ENCODE peak calls at places on chromosomes 3 and 15, in eight cellular contexts. J is H54; V is GM23338; O is posterior cingulate gyrus; C is NCI-H774; B is left ventricle myocardium inferior; S is stimulated activated CD8-positive, alpha-beta memory T cell treated with anti-CD3 and anti-CD28 coated beads, Interleukin-2, amount 100 ng/mL, for 48 hours; H is tibial nerve. Z is an unnamed sample.

GRCh38 chr15:67142142-67143092 is 77.0 kb downstream of the SMAD3 start:
- DNase-seq in S (no peak), V (no peak), H (no peak), B (no peak), C (no peak), J (peak; percentile 38), O (peak; percentile 72), Z (no peak)

GRCh38 chr15:71011503-71012155 is 103.6 kb upstream of the THSD4 start:
- DNase-seq in J (no peak), C (peak; percentile 7), S (no peak), V (peak; percentile 60), O (no peak), B (no peak), H (no peak), Z (peak; percentile 21)

GRCh38 chr3:905217-905616 is 187.6 kb upstream of the CNTN6 start:
- DNase-seq in B (no peak), S (no peak), V (peak; percentile 79), O (no peak), C (no peak), J (no peak), H (no peak), Z (no peak)

GRCh38 chr3:107240183-107241091 is 136.8 kb upstream of the CCDC54 start:
- DNase-seq in B (peak; percentile 82), J (peak; percentile 78), O (peak; percentile 97), S (peak; percentile 68), C (no peak), H (peak; percentile 55), V (peak; percentile 71), Z (no peak)

GRCh38 chr3:182989566-182989965 is 9.2 kb upstream of the DCUN1D1 start:
- DNase-seq in C (no peak), S (no peak), H (no peak), O (no peak), B (no peak), V (no peak), J (no peak), Z (peak; percentile 25)

GRCh38 chr15:99719096-99719541 is 14.1 kb downstream of the LYSMD4 start:
- DNase-seq in J (no peak), H (no peak), C (no peak), B (no peak), O (no peak), V (no peak), S (no peak), Z (no peak)

GRCh38 chr3:12175844-12176453 is 17.2 kb upstream of the TIMP4 start:
- DNase-seq in B (peak; percentile 65), V (peak; percentile 72), C (no peak), H (peak; percentile 56), O (peak; percentile 92), S (no peak), J (no peak), Z (no peak)

GRCh38 chr3:9914011-9914410 is 2.9 kb upstream of the IL17RC start:
- DNase-seq in H (no peak), V (no peak), O (no peak), B (no peak), C (no peak), S (no peak), J (no peak), Z (no peak)

GRCh38 chr15:62125763-62126162 is 39.3 kb downstream of the C2CD4B start:
- DNase-seq in H (no peak), V (no peak), B (no peak), O (no peak), S (no peak), J (no peak), C (peak; percentile 64), Z (no peak)

GRCh38 chr3:51380601-51381332 is 4.3 kb upstream of the MANF start:
- DNase-seq in S (no peak), J (no peak), V (no peak), H (no peak), C (no peak), B (no peak), O (no peak), Z (no peak)

GRCh38 chr3:157618075-157618760 is 115.0 kb upstream of the VEPH1 start:
- DNase-seq in J (peak; percentile 27), O (no peak), S (no peak), H (no peak), V (peak; percentile 80), C (peak; percentile 73), B (no peak), Z (no peak)

GRCh38 chr3:157785071-157785826 is 282.0 kb upstream of the VEPH1 start:
- DNase-seq in C (no peak), O (no peak), B (no peak), S (no peak), V (peak; percentile 8), J (peak; percentile 48), H (no peak), Z (peak; percentile 73)

GRCh38 chr3:32782417-32782816 is 35.4 kb upstream of the TRIM71 start:
- DNase-seq in S (no peak), V (no peak), O (no peak), J (no peak), B (no peak), C (no peak), H (no peak), Z (no peak)